ENCODE peak calls at places on chromosomes 6 and 20, in ten cellular contexts. S is Calu3, E is mammary epithelial cell, M is AG04450, H is IMR-90, U is upper lobe of left lung, F is psoas muscle, K is dorsolateral prefrontal cortex, A is BE2C, W is fibroblast of pulmonary artery. P is an unnamed sample.

GRCh38 chr6:15058200-15059070 is 187.4 kb upstream of the JARID2 start:
- DNase-seq in S (no peak), E (no peak), M (no peak), H (no peak), U (no peak), F (no peak), K (no peak), A (peak), W (no peak), P (no peak)

GRCh38 chr6:134303903-134304302 is 14.0 kb downstream of the SGK1 start:
- DNase-seq in S (no peak), E (no peak), M (no peak), H (peak), U (no peak), F (no peak), K (no peak), A (no peak), W (no peak), P (no peak)

GRCh38 chr20:15900443-15900842 is 672.8 kb downstream of the KIF16B start:
- DNase-seq in S (no peak), E (peak), M (no peak), H (no peak), U (no peak), F (no peak), K (no peak), A (no peak), W (no peak), P (no peak)

GRCh38 chr20:36632487-36633284 is 13.3 kb downstream of the SLA2 start:
- DNase-seq in S (no peak), E (no peak), M (no peak), H (no peak), U (no peak), F (no peak), K (no peak), A (no peak), W (no peak), P (no peak)

GRCh38 chr20:58688838-58689237 is 3.8 kb upstream of the NPEPL1 start:
- DNase-seq in S (no peak), E (no peak), M (no peak), H (peak), U (no peak), F (no peak), K (no peak), A (no peak), W (peak), P (no peak)

GRCh38 chr6:166259296-166259977 is 48.8 kb downstream of the PRR18 start:
- DNase-seq in S (no peak), E (no peak), M (no peak), H (no peak), U (no peak), F (no peak), K (no peak), A (no peak), W (no peak), P (no peak)

GRCh38 chr20:846894-847278 is 13.4 kb downstream of the FAM110A start:
- DNase-seq in S (no peak), E (no peak), M (no peak), H (no peak), U (peak), F (no peak), K (no peak), A (no peak), W (no peak), P (peak)

GRCh38 chr6:113995632-113996031 is 24.7 kb upstream of the HDAC2 start:
- DNase-seq in S (no peak), E (peak), M (peak), H (peak), U (no peak), F (peak), K (peak), A (peak), W (peak), P (no peak)

GRCh38 chr6:150048099-150048498 is 20.8 kb downstream of the ULBP3 start:
- DNase-seq in S (no peak), E (no peak), M (no peak), H (no peak), U (no peak), F (no peak), K (no peak), A (no peak), W (no peak), P (no peak)

GRCh38 chr20:7375905-7376304 is 564.4 kb downstream of the HAO1 start:
- DNase-seq in S (no peak), E (no peak), M (no peak), H (peak), U (no peak), F (no peak), K (no peak), A (no peak), W (peak), P (no peak)

GRCh38 chr6:5671162-5671561 is 335.6 kb downstream of the NRN1 start:
- DNase-seq in S (no peak), E (peak), M (no peak), H (peak), U (no peak), F (no peak), K (no peak), A (no peak), W (peak), P (peak)

GRCh38 chr20:6731951-6732580 is 35.4 kb upstream of the BMP2 start:
- DNase-seq in S (no peak), E (no peak), M (no peak), H (no peak), U (no peak), F (peak), K (peak), A (no peak), W (no peak), P (no peak)

GRCh38 chr6:65955034-65955433 is 248.0 kb upstream of the EYS start:
- DNase-seq in S (no peak), E (no peak), M (no peak), H (no peak), U (no peak), F (no peak), K (no peak), A (no peak), W (no peak), P (no peak)

GRCh38 chr6:56475736-56476457 is 166.8 kb downstream of the DST start:
- DNase-seq in S (peak), E (no peak), M (no peak), H (peak), U (no peak), F (no peak), K (no peak), A (peak), W (peak), P (no peak)

GRCh38 chr6:72424476-72424875 is 197.4 kb upstream of the KCNQ5 start:
- DNase-seq in S (no peak), E (peak), M (no peak), H (no peak), U (no peak), F (no peak), K (no peak), A (no peak), W (no peak), P (no peak)

GRCh38 chr20:33169176-33169794 is 1.3 kb downstream of the BPIFA2 start:
- DNase-seq in S (peak), E (no peak), M (no peak), H (no peak), U (no peak), F (no peak), K (no peak), A (no peak), W (no peak), P (no peak)
- TF ChIP-seq CTCF in S (peak), E (peak), M (peak), H (peak), U (no peak), F (peak), K (no peak), A (peak), W (peak), P (no peak)

GRCh38 chr20:57108218-57108617 is 158.2 kb downstream of the BMP7 start:
- DNase-seq in S (no peak), E (no peak), M (no peak), H (no peak), U (no peak), F (no peak), K (no peak), A (no peak), W (no peak), P (no peak)

GRCh38 chr20:57108742-57109141 is 157.7 kb downstream of the BMP7 start:
- DNase-seq in S (no peak), E (no peak), M (no peak), H (no peak), U (no peak), F (no peak), K (no peak), A (no peak), W (no peak), P (no peak)

GRCh38 chr20:57111028-57111373 is 155.4 kb downstream of the BMP7 start:
- DNase-seq in S (no peak), E (no peak), M (no peak), H (no peak), U (no peak), F (no peak), K (no peak), A (no peak), W (no peak), P (no peak)

GRCh38 chr20:57107208-57107607 is 159.2 kb downstream of the BMP7 start:
- DNase-seq in S (no peak), E (no peak), M (no peak), H (no peak), U (no peak), F (no peak), K (no peak), A (no peak), W (no peak), P (no peak)

DNA sequence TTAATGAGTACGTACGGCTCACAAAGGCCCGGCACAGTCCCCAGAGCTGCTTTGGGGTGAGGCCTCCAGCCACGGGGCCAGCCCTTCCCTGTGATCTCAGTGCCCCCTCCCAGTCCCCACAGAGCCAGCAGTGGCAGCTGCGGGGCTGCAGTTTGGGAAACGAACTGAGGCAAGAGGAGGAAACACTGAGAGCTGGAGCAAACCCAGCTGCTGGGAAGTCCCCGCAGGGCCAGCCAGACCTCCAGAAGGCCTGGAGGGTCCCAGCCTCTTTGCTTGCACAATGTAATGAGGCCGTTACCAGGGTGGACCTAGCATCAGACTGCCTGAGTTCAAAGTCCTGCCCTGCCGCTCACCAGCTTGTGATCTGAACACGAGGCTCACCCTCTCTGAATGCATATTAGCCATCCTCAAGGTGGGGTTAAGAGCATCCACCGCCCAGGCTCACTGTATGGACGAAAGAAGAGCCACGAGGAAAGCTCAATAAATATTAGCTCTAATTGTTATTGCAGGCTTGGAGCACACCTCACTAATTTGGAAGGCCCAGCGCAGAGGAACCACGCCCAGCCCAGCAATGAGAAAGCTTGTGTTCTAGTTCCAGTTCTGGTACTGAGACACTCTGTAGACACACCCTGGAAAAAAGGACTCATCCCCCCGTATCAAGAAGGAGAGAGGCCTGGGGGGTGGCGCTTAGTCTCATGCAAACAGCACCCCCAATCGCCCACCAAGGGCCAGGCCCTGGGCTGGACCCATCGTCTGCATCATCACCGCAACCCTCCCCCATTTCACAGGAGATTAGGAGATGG is 157.1 kb downstream of the BMP7 start:
- DNase-seq in S (no peak), E (no peak), M (no peak), H (no peak), U (peak), F (peak), K (no peak), A (no peak), W (no peak), P (no peak)
- TF ChIP-seq CTCF in S (no peak), E (no peak), M (no peak), H (no peak), U (no peak), F (no peak), K (no peak), A (no peak), W (no peak), P (no peak)

GRCh38 chr6:31476515-31477139 is 21.3 kb upstream of the MICB start:
- DNase-seq in S (no peak), E (no peak), M (no peak), H (no peak), U (no peak), F (no peak), K (no peak), A (no peak), W (no peak), P (no peak)
- TF ChIP-seq CTCF in S (no peak), E (no peak), M (no peak), H (no peak), U (no peak), F (no peak), K (no peak), A (no peak), W (no peak), P (peak)

GRCh38 chr6:6826961-6827360 is 238.4 kb downstream of the LY86 start:
- DNase-seq in S (no peak), E (no peak), M (no peak), H (no peak), U (peak), F (no peak), K (no peak), A (no peak), W (no peak), P (no peak)

GRCh38 chr6:6824381-6824780 is 235.9 kb downstream of the LY86 start:
- DNase-seq in S (no peak), E (no peak), M (no peak), H (no peak), U (peak), F (no peak), K (no peak), A (no peak), W (no peak), P (no peak)

GRCh38 chr6:6825153-6825847 is 236.8 kb downstream of the LY86 start:
- DNase-seq in S (peak), E (peak), M (no peak), H (no peak), U (no peak), F (peak), K (no peak), A (no peak), W (no peak), P (no peak)

GRCh38 chr6:6823568-6824224 is 235.2 kb downstream of the LY86 start:
- DNase-seq in S (no peak), E (no peak), M (no peak), H (no peak), U (no peak), F (no peak), K (no peak), A (no peak), W (no peak), P (peak)

GRCh38 chr6:6825986-6826901 is 237.7 kb downstream of the LY86 start:
- DNase-seq in S (peak), E (peak), M (no peak), H (no peak), U (peak), F (peak), K (no peak), A (peak), W (peak), P (peak)
- TF ChIP-seq CTCF in S (no peak), E (no peak), M (no peak), H (no peak), U (no peak), F (no peak), K (no peak), A (no peak), W (no peak), P (no peak)

GRCh38 chr6:18312368-18312767 is 48.0 kb upstream of the DEK start:
- DNase-seq in S (no peak), E (no peak), M (no peak), H (no peak), U (no peak), F (no peak), K (no peak), A (no peak), W (no peak), P (no peak)

GRCh38 chr6:18309046-18309445 is 44.7 kb upstream of the DEK start:
- DNase-seq in S (no peak), E (no peak), M (no peak), H (no peak), U (no peak), F (no peak), K (no peak), A (no peak), W (no peak), P (no peak)

GRCh38 chr6:18317850-18318249 is 53.5 kb upstream of the DEK start:
- DNase-seq in S (no peak), E (no peak), M (no peak), H (peak), U (no peak), F (no peak), K (no peak), A (no peak), W (no peak), P (no peak)

GRCh38 chr6:18314317-18314997 is 50.1 kb upstream of the DEK start:
- DNase-seq in S (no peak), E (no peak), M (no peak), H (peak), U (no peak), F (no peak), K (no peak), A (no peak), W (no peak), P (no peak)
- TF ChIP-seq CTCF in S (no peak), E (no peak), M (no peak), H (no peak), U (no peak), F (no peak), K (no peak), A (no peak), W (no peak), P (no peak)

P was measured in GM20000.